ENCODE peak calls at places on chromosomes 13 and 19, in five cellular contexts. F is breast epithelium, X is IMR-90, M is A549, A is vagina. H is an unnamed sample.

GRCh38 chr19:28358604-28359003 is 854.3 kb downstream of the UQCRFS1 start:
- DNase-seq in X (no peak), A (no peak), F (no peak), M (no peak), H (no peak)

GRCh38 chr19:38729653-38730469 is 14.4 kb downstream of the CAPN12 start:
- DNase-seq in X (peak), A (no peak), F (peak), M (peak), H (no peak)

GRCh38 chr13:98664924-98665637 is 87.4 kb downstream of the SLC15A1 start:
- DNase-seq in M (no peak), A (no peak), X (no peak), F (no peak), H (no peak)

GRCh38 chr13:37225414-37226047 is 120.1 kb upstream of the CSNK1A1L start:
- DNase-seq in X (peak), M (no peak), F (no peak), A (no peak), H (no peak)

GRCh38 chr13:95636853-95637252 is 7.7 kb downstream of the DZIP1 start:
- DNase-seq in M (no peak), A (no peak), X (no peak), F (no peak), H (no peak)

GRCh38 chr19:29510701-29511265 is 15.0 kb upstream of the VSTM2B start:
- DNase-seq in X (no peak), A (no peak), M (no peak), F (no peak), H (no peak)

GRCh38 chr19:13906525-13906904 is 514 bp downstream of the CC2D1A start:
- DNase-seq in X (no peak), F (no peak), M (no peak), A (no peak), H (no peak)

GRCh38 chr13:26011208-26011573 is 40.6 kb downstream of the SHISA2 start:
- DNase-seq in A (no peak), X (no peak), M (no peak), F (no peak), H (no peak)

GRCh38 chr13:50805805-50806204 is 37.7 kb downstream of the DLEU7 start:
- DNase-seq in A (no peak), F (no peak), X (peak), M (no peak), H (no peak)

GRCh38 chr19:29062486-29063435 is 150.2 kb downstream of the UQCRFS1 start:
- DNase-seq in F (no peak), A (no peak), X (no peak), M (no peak), H (no peak)

GRCh38 chr19:44988896-44989563 is 12.2 kb upstream of the RELB start:
- DNase-seq in A (no peak), X (peak), M (peak), F (no peak), H (no peak)

GRCh38 chr13:79435549-79435948 is 29.5 kb upstream of the RBM26 start:
- DNase-seq in M (no peak), F (no peak), X (peak), A (no peak), H (no peak)

GRCh38 chr13:92097337-92097903 is 699.0 kb downstream of the GPC5 start:
- DNase-seq in A (no peak), X (no peak), F (no peak), M (no peak), H (no peak)

GRCh38 chr19:47821460-47822020 is at the start of gene CRX:
- DNase-seq in A (no peak), F (no peak), M (no peak), X (no peak), H (no peak)

GRCh38 chr13:99439850-99440604 is 61.2 kb upstream of the TM9SF2 start:
- DNase-seq in M (no peak), F (no peak), X (no peak), A (no peak), H (no peak)

GRCh38 chr19:8451885-8452284 is 7.1 kb downstream of the HNRNPM start:
- DNase-seq in M (peak), A (no peak), F (no peak), X (peak), H (no peak)

GRCh38 chr13:36973621-36974268 is 25.4 kb downstream of the ALG5 start:
- DNase-seq in A (no peak), X (no peak), M (no peak), F (no peak), H (no peak)

GRCh38 chr13:28584873-28585317 is 74.0 kb upstream of the POMP start:
- DNase-seq in A (no peak), M (no peak), F (no peak), X (peak), H (no peak)

GRCh38 chr19:33325920-33326319 is 23.6 kb upstream of the CEBPA start:
- DNase-seq in X (no peak), M (no peak), A (no peak), F (no peak), H (no peak)

GRCh38 chr13:46914341-46914740 is 17.5 kb upstream of the HTR2A start:
- DNase-seq in F (no peak), M (no peak), X (no peak), A (no peak), H (no peak)

GRCh38 chr13:99883805-99884204 is 87.8 kb downstream of the ZIC5 start:
- DNase-seq in X (no peak), M (no peak), A (no peak), F (no peak), H (no peak)

GRCh38 chr13:113157206-113157928 is 1.1 kb upstream of the PROZ start:
- DNase-seq in X (no peak), A (peak), M (no peak), F (no peak), H (no peak)

GRCh38 chr19:34984287-34984686 is 15.8 kb upstream of the GRAMD1A start:
- DNase-seq in X (no peak), M (no peak), A (no peak), F (no peak), H (no peak)

GRCh38 chr19:10602330-10603083 is 15.4 kb upstream of the AP1M2 start:
- DNase-seq in X (peak), A (no peak), M (peak), F (peak), H (no peak)

GRCh38 chr19:33301900-33302174 is 497 bp downstream of the CEBPA start:
- DNase-seq in X (no peak), F (no peak), A (no peak), M (no peak), H (no peak)

GRCh38 chr19:43462887-43463380 is 2.5 kb downstream of the LYPD3 start:
- DNase-seq in M (no peak), F (no peak), X (no peak), A (no peak), H (no peak)

GRCh38 chr13:87234981-87235380 is 436.2 kb upstream of the SLITRK5 start:
- DNase-seq in A (no peak), M (no peak), F (no peak), X (peak), H (no peak)

GRCh38 chr19:51107406-51108065 is 673 bp downstream of the CTU1 start:
- DNase-seq in A (no peak), X (peak), F (no peak), M (peak), H (no peak)

GRCh38 chr19:51111606-51112005 is 3.4 kb upstream of the CTU1 start:
- DNase-seq in F (no peak), M (peak), X (no peak), A (no peak), H (no peak)

GRCh38 chr19:51108805-51109146 is 567 bp upstream of the CTU1 start:
- DNase-seq in X (no peak), A (no peak), F (no peak), M (no peak), H (no peak)

GRCh38 chr19:51110666-51110971 is 2.4 kb upstream of the CTU1 start:
- DNase-seq in X (no peak), A (no peak), M (no peak), F (no peak), H (no peak)

DNA sequence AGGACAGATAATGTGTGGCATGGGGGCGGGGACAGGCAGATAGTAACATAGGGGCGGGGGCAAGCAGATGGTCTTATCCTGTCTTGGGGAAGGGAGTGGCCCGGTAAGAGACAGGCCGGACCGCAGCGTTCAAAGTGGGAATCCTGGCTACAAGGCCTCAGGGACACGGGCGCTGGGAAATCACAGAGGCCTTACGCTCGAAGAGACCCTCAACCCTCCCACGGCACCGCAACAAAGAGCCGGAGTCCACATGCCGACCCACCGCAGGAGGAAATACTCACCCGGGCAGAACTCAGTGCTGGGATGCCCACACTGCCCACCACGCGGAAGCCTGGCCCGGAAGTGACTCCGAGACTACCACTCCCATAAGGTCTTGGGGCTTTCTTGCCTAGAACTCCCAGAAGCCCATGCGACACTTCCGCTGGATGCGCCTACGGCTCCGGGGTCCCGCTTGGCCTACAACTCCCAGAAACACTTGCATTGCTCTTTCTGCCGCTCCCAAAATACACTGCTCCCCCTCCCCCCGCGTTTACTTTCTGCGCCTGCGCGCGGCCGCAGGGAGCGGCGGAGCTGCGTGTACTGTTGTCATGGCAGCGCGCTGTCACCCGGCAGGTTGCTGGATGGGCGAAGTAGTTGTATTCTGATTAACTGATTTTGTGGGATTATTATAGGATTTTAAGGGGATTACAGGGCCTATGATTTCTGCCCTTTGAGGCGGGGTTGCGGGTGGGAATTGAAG is at the start of gene CTU1:
- DNase-seq in M (peak), F (peak), A (no peak), X (peak), H (peak)
- TF ChIP-seq POLR2A in M (peak), F (peak), A (no peak), X (peak), H (peak)

GRCh38 chr19:18543814-18544475 is 572 bp upstream of the FKBP8 start:
- DNase-seq in X (peak), F (peak), M (peak), A (no peak), H (peak)
- TF ChIP-seq POLR2A in X (no peak), F (no peak), M (no peak), A (no peak), H (no peak)

GRCh38 chr19:50330365-50331078 is 1.3 kb upstream of the KCNC3 start:
- DNase-seq in M (peak), F (peak), A (no peak), X (peak), H (no peak)
- TF ChIP-seq POLR2A in M (peak), F (no peak), A (no peak), X (no peak), H (no peak)

GRCh38 chr13:33433316-33433715 is 147.8 kb upstream of the STARD13 start:
- DNase-seq in F (no peak), M (no peak), A (no peak), X (no peak), H (no peak)
- TF ChIP-seq POLR2A in F (no peak), M (no peak), A (no peak), X (no peak), H (no peak)

GRCh38 chr19:48989701-48990291 is 3.3 kb downstream of the GYS1 start:
- DNase-seq in M (no peak), F (no peak), A (no peak), X (no peak), H (no peak)
- TF ChIP-seq POLR2A in M (no peak), F (no peak), A (no peak), X (no peak), H (no peak)

GRCh38 chr13:110915874-110916670 is 1.2 kb upstream of the ANKRD10 start:
- DNase-seq in X (peak), F (no peak), M (no peak), A (no peak), H (no peak)
- TF ChIP-seq POLR2A in X (peak), F (no peak), M (no peak), A (no peak), H (no peak)

DNA sequence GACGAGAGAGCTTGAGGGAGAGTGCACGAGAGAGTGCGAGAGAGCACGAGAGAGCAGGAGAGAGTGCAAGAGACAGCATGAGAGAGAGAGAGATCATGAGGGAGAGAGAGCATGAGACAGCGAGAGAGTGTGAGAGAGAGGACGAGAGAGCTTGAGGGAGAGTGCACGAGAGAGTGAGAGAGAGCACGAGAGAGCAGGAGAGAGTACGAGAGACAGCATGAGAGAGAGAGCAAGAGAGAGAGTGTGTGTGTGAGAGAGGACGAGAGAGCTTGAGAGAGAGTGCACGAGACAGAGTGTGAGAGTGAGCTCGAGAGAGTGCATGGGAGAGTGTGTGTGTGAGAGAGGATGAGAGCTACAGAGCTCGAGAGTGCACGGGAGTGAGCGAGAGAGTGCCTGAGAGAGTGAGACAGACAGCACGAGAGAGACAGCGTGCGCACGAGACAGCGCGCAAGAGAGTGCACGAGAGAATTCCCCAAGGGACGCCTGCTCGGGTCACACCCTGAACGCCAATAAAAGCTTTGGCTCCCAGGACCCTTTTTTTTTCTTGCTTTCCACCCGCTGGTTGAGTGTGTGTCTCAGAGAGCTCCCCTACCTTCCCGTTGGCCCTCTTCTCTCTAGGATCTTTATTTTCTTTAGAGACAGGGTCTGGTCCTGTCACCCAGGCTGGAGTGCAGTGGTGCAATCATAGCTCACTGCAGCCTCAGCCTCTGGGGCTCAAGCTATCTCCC is 3.7 kb downstream of the CD70 start:
- DNase-seq in X (no peak), M (no peak), A (no peak), F (no peak), H (no peak)
- TF ChIP-seq POLR2A in X (no peak), M (no peak), A (no peak), F (no peak), H (no peak)